ENCODE peak calls at places on chromosomes 11 and 22, in six cellular contexts. One of them, this sample, is unnamed.

GRCh38 chr11:107494036-107494435 is 36.4 kb upstream of the CWF19L2 start:
- DNase-seq in stimulated activated CD4-positive, alpha-beta T cell treated with anti-CD3 and anti-CD28 coated beads, Interleukin-2, amount 100 ng/mL, for 48 hours: no peak
- DNase-seq in iPS-NIHi11: no peak
- DNase-seq in fibroblast of the aortic adventitia: no peak
- DNase-seq in esophagus squamous epithelium: no peak
- DNase-seq in fibroblast of mammary gland: no peak
- DNase-seq in this sample: no peak

GRCh38 chr22:29012923-29013322 is 48.7 kb downstream of the C22orf31 start:
- DNase-seq in fibroblast of the aortic adventitia: no peak
- DNase-seq in stimulated activated CD4-positive, alpha-beta T cell treated with anti-CD3 and anti-CD28 coated beads, Interleukin-2, amount 100 ng/mL, for 48 hours: no peak
- DNase-seq in esophagus squamous epithelium: no peak
- DNase-seq in fibroblast of mammary gland: no peak
- DNase-seq in iPS-NIHi11: no peak
- DNase-seq in this sample: no peak

GRCh38 chr11:129313588-129314288 is 61.9 kb upstream of the BARX2 start:
- DNase-seq in iPS-NIHi11: peak
- DNase-seq in esophagus squamous epithelium: no peak
- DNase-seq in stimulated activated CD4-positive, alpha-beta T cell treated with anti-CD3 and anti-CD28 coated beads, Interleukin-2, amount 100 ng/mL, for 48 hours: no peak
- DNase-seq in fibroblast of mammary gland: peak
- DNase-seq in fibroblast of the aortic adventitia: peak
- DNase-seq in this sample: no peak

GRCh38 chr11:3136542-3137455 is 28.3 kb downstream of the OSBPL5 start:
- DNase-seq in fibroblast of the aortic adventitia: no peak
- DNase-seq in stimulated activated CD4-positive, alpha-beta T cell treated with anti-CD3 and anti-CD28 coated beads, Interleukin-2, amount 100 ng/mL, for 48 hours: no peak
- DNase-seq in fibroblast of mammary gland: no peak
- DNase-seq in esophagus squamous epithelium: no peak
- DNase-seq in iPS-NIHi11: no peak
- DNase-seq in this sample: no peak

GRCh38 chr22:33823552-33823951 is 96.7 kb downstream of the LARGE1 start:
- DNase-seq in fibroblast of the aortic adventitia: no peak
- DNase-seq in iPS-NIHi11: no peak
- DNase-seq in stimulated activated CD4-positive, alpha-beta T cell treated with anti-CD3 and anti-CD28 coated beads, Interleukin-2, amount 100 ng/mL, for 48 hours: no peak
- DNase-seq in fibroblast of mammary gland: no peak
- DNase-seq in esophagus squamous epithelium: no peak
- DNase-seq in this sample: no peak

GRCh38 chr11:86632499-86633269 is 39.7 kb downstream of the ME3 start:
- DNase-seq in fibroblast of mammary gland: peak
- DNase-seq in esophagus squamous epithelium: no peak
- DNase-seq in stimulated activated CD4-positive, alpha-beta T cell treated with anti-CD3 and anti-CD28 coated beads, Interleukin-2, amount 100 ng/mL, for 48 hours: peak
- DNase-seq in fibroblast of the aortic adventitia: peak
- DNase-seq in iPS-NIHi11: peak
- DNase-seq in this sample: peak

GRCh38 chr11:1554981-1555712 is 16.9 kb downstream of the DUSP8 start:
- DNase-seq in esophagus squamous epithelium: no peak
- DNase-seq in fibroblast of mammary gland: no peak
- DNase-seq in fibroblast of the aortic adventitia: no peak
- DNase-seq in stimulated activated CD4-positive, alpha-beta T cell treated with anti-CD3 and anti-CD28 coated beads, Interleukin-2, amount 100 ng/mL, for 48 hours: no peak
- DNase-seq in iPS-NIHi11: no peak
- DNase-seq in this sample: peak

GRCh38 chr11:9138612-9139579 is 47.5 kb upstream of the SCUBE2 start:
- DNase-seq in fibroblast of mammary gland: peak
- DNase-seq in fibroblast of the aortic adventitia: peak
- DNase-seq in esophagus squamous epithelium: no peak
- DNase-seq in stimulated activated CD4-positive, alpha-beta T cell treated with anti-CD3 and anti-CD28 coated beads, Interleukin-2, amount 100 ng/mL, for 48 hours: no peak
- DNase-seq in iPS-NIHi11: peak
- DNase-seq in this sample: no peak

GRCh38 chr22:23151827-23152226 is 6.5 kb downstream of the RAB36 start:
- DNase-seq in fibroblast of mammary gland: no peak
- DNase-seq in iPS-NIHi11: no peak
- DNase-seq in esophagus squamous epithelium: no peak
- DNase-seq in stimulated activated CD4-positive, alpha-beta T cell treated with anti-CD3 and anti-CD28 coated beads, Interleukin-2, amount 100 ng/mL, for 48 hours: no peak
- DNase-seq in fibroblast of the aortic adventitia: no peak
- DNase-seq in this sample: no peak

GRCh38 chr11:105357764-105358163 is 218.2 kb upstream of the CARD18 start:
- DNase-seq in fibroblast of the aortic adventitia: peak
- DNase-seq in fibroblast of mammary gland: no peak
- DNase-seq in iPS-NIHi11: no peak
- DNase-seq in stimulated activated CD4-positive, alpha-beta T cell treated with anti-CD3 and anti-CD28 coated beads, Interleukin-2, amount 100 ng/mL, for 48 hours: no peak
- DNase-seq in esophagus squamous epithelium: no peak
- DNase-seq in this sample: no peak

GRCh38 chr11:34468209-34468841 is 29.6 kb downstream of the CAT start:
- DNase-seq in fibroblast of mammary gland: peak
- DNase-seq in esophagus squamous epithelium: no peak
- DNase-seq in fibroblast of the aortic adventitia: peak
- DNase-seq in iPS-NIHi11: no peak
- DNase-seq in stimulated activated CD4-positive, alpha-beta T cell treated with anti-CD3 and anti-CD28 coated beads, Interleukin-2, amount 100 ng/mL, for 48 hours: peak
- DNase-seq in this sample: no peak

GRCh38 chr11:99200720-99201119 is 180.0 kb downstream of the CNTN5 start:
- DNase-seq in fibroblast of mammary gland: no peak
- DNase-seq in fibroblast of the aortic adventitia: no peak
- DNase-seq in stimulated activated CD4-positive, alpha-beta T cell treated with anti-CD3 and anti-CD28 coated beads, Interleukin-2, amount 100 ng/mL, for 48 hours: no peak
- DNase-seq in esophagus squamous epithelium: no peak
- DNase-seq in iPS-NIHi11: no peak
- DNase-seq in this sample: no peak

GRCh38 chr11:46141597-46141996 is 20.3 kb upstream of the PHF21A start:
- DNase-seq in esophagus squamous epithelium: no peak
- DNase-seq in fibroblast of mammary gland: no peak
- DNase-seq in fibroblast of the aortic adventitia: no peak
- DNase-seq in iPS-NIHi11: no peak
- DNase-seq in stimulated activated CD4-positive, alpha-beta T cell treated with anti-CD3 and anti-CD28 coated beads, Interleukin-2, amount 100 ng/mL, for 48 hours: no peak
- DNase-seq in this sample: no peak

GRCh38 chr11:83909579-83909978 is 623.4 kb upstream of the CCDC90B start:
- DNase-seq in iPS-NIHi11: no peak
- DNase-seq in esophagus squamous epithelium: no peak
- DNase-seq in stimulated activated CD4-positive, alpha-beta T cell treated with anti-CD3 and anti-CD28 coated beads, Interleukin-2, amount 100 ng/mL, for 48 hours: no peak
- DNase-seq in fibroblast of mammary gland: no peak
- DNase-seq in fibroblast of the aortic adventitia: no peak
- DNase-seq in this sample: no peak

GRCh38 chr11:46315033-46315738 is 32.1 kb upstream of the DGKZ start:
- DNase-seq in stimulated activated CD4-positive, alpha-beta T cell treated with anti-CD3 and anti-CD28 coated beads, Interleukin-2, amount 100 ng/mL, for 48 hours: peak
- DNase-seq in fibroblast of mammary gland: peak
- DNase-seq in esophagus squamous epithelium: no peak
- DNase-seq in fibroblast of the aortic adventitia: peak
- DNase-seq in iPS-NIHi11: peak
- DNase-seq in this sample: peak

GRCh38 chr11:12862761-12863469 is 146.2 kb upstream of the RASSF10 start:
- DNase-seq in stimulated activated CD4-positive, alpha-beta T cell treated with anti-CD3 and anti-CD28 coated beads, Interleukin-2, amount 100 ng/mL, for 48 hours: no peak
- DNase-seq in fibroblast of the aortic adventitia: peak
- DNase-seq in iPS-NIHi11: peak
- DNase-seq in esophagus squamous epithelium: no peak
- DNase-seq in fibroblast of mammary gland: peak
- DNase-seq in this sample: peak

GRCh38 chr11:78659326-78660319 is 85.0 kb upstream of the NARS2 start:
- DNase-seq in fibroblast of the aortic adventitia: no peak
- DNase-seq in iPS-NIHi11: no peak
- DNase-seq in fibroblast of mammary gland: no peak
- DNase-seq in stimulated activated CD4-positive, alpha-beta T cell treated with anti-CD3 and anti-CD28 coated beads, Interleukin-2, amount 100 ng/mL, for 48 hours: no peak
- DNase-seq in esophagus squamous epithelium: no peak
- DNase-seq in this sample: no peak

GRCh38 chr11:116492600-116492999 is 280.2 kb downstream of the BUD13 start:
- DNase-seq in fibroblast of mammary gland: no peak
- DNase-seq in esophagus squamous epithelium: no peak
- DNase-seq in iPS-NIHi11: no peak
- DNase-seq in fibroblast of the aortic adventitia: no peak
- DNase-seq in stimulated activated CD4-positive, alpha-beta T cell treated with anti-CD3 and anti-CD28 coated beads, Interleukin-2, amount 100 ng/mL, for 48 hours: no peak
- DNase-seq in this sample: no peak

GRCh38 chr11:2846470-2846869 is 39.1 kb downstream of the CDKN1C start:
- DNase-seq in iPS-NIHi11: no peak
- DNase-seq in stimulated activated CD4-positive, alpha-beta T cell treated with anti-CD3 and anti-CD28 coated beads, Interleukin-2, amount 100 ng/mL, for 48 hours: no peak
- DNase-seq in fibroblast of the aortic adventitia: no peak
- DNase-seq in esophagus squamous epithelium: no peak
- DNase-seq in fibroblast of mammary gland: no peak
- DNase-seq in this sample: no peak

GRCh38 chr22:35437038-35437437 is 37.1 kb downstream of the MCM5 start:
- DNase-seq in fibroblast of mammary gland: no peak
- DNase-seq in stimulated activated CD4-positive, alpha-beta T cell treated with anti-CD3 and anti-CD28 coated beads, Interleukin-2, amount 100 ng/mL, for 48 hours: peak
- DNase-seq in fibroblast of the aortic adventitia: no peak
- DNase-seq in esophagus squamous epithelium: no peak
- DNase-seq in iPS-NIHi11: peak
- DNase-seq in this sample: no peak

GRCh38 chr11:2685566-2686359 is 14.0 kb downstream of the KCNQ1OT1 start:
- DNase-seq in iPS-NIHi11: no peak
- DNase-seq in fibroblast of mammary gland: no peak
- DNase-seq in stimulated activated CD4-positive, alpha-beta T cell treated with anti-CD3 and anti-CD28 coated beads, Interleukin-2, amount 100 ng/mL, for 48 hours: no peak
- DNase-seq in esophagus squamous epithelium: no peak
- DNase-seq in fibroblast of the aortic adventitia: no peak
- DNase-seq in this sample: no peak

GRCh38 chr11:68950268-68950667 is 30.5 kb downstream of the MRGPRD start:
- DNase-seq in fibroblast of mammary gland: peak
- DNase-seq in esophagus squamous epithelium: no peak
- DNase-seq in fibroblast of the aortic adventitia: peak
- DNase-seq in stimulated activated CD4-positive, alpha-beta T cell treated with anti-CD3 and anti-CD28 coated beads, Interleukin-2, amount 100 ng/mL, for 48 hours: no peak
- DNase-seq in iPS-NIHi11: peak
- DNase-seq in this sample: peak

GRCh38 chr11:15969701-15970329 is 386.5 kb downstream of the SOX6 start:
- DNase-seq in stimulated activated CD4-positive, alpha-beta T cell treated with anti-CD3 and anti-CD28 coated beads, Interleukin-2, amount 100 ng/mL, for 48 hours: no peak
- DNase-seq in fibroblast of mammary gland: peak
- DNase-seq in iPS-NIHi11: no peak
- DNase-seq in fibroblast of the aortic adventitia: peak
- DNase-seq in esophagus squamous epithelium: no peak
- DNase-seq in this sample: no peak

GRCh38 chr22:23522642-23523251 is 57.3 kb downstream of the IGLL1 start:
- DNase-seq in fibroblast of the aortic adventitia: peak
- DNase-seq in stimulated activated CD4-positive, alpha-beta T cell treated with anti-CD3 and anti-CD28 coated beads, Interleukin-2, amount 100 ng/mL, for 48 hours: no peak
- DNase-seq in esophagus squamous epithelium: no peak
- DNase-seq in iPS-NIHi11: no peak
- DNase-seq in fibroblast of mammary gland: no peak
- DNase-seq in this sample: peak